ENCODE peak calls at places on chromosomes 4 and X, in four cellular contexts. One of them, this sample, is unnamed.

GRCh38 chr4:4302001-4302400 is 11.9 kb downstream of the ZBTB49 start:
- DNase-seq in K562: no peak
- DNase-seq in GM12878: no peak
- DNase-seq in WTC11: no peak
- DNase-seq in this sample: no peak

GRCh38 chrX:103918050-103918449 is 44.4 kb upstream of the TMSB15B start:
- DNase-seq in K562: peak; percentile 37
- DNase-seq in GM12878: no peak
- DNase-seq in WTC11: peak; percentile 70
- DNase-seq in this sample: peak; percentile 70

GRCh38 chr4:169070895-169071218 is 60.8 kb upstream of the CBR4 start:
- DNase-seq in WTC11: no peak
- DNase-seq in K562: no peak
- DNase-seq in GM12878: no peak
- DNase-seq in this sample: no peak

GRCh38 chrX:80841259-80841658 is 31.6 kb upstream of the BRWD3 start:
- DNase-seq in WTC11: no peak
- DNase-seq in K562: no peak
- DNase-seq in GM12878: no peak
- DNase-seq in this sample: no peak

GRCh38 chr4:15234101-15234500 is 193.7 kb upstream of the C1QTNF7 start:
- DNase-seq in GM12878: no peak
- DNase-seq in WTC11: no peak
- DNase-seq in K562: no peak
- DNase-seq in this sample: no peak

GRCh38 chr4:20253272-20253798 is 1.6 kb downstream of the SLIT2 start:
- DNase-seq in WTC11: no peak
- DNase-seq in GM12878: no peak
- DNase-seq in K562: no peak
- DNase-seq in this sample: no peak

GRCh38 chrX:118666521-118666920 is 60.9 kb upstream of the IL13RA1 start:
- DNase-seq in K562: no peak
- DNase-seq in GM12878: no peak
- DNase-seq in WTC11: no peak
- DNase-seq in this sample: no peak

GRCh38 chr4:186845137-186845842 is 121.6 kb upstream of the FAT1 start:
- DNase-seq in K562: peak; percentile 85
- DNase-seq in WTC11: no peak
- DNase-seq in GM12878: no peak
- DNase-seq in this sample: no peak

GRCh38 chr4:83124079-83124780 is 9.7 kb upstream of the PLAC8 start:
- DNase-seq in WTC11: no peak
- DNase-seq in GM12878: no peak
- DNase-seq in K562: no peak
- DNase-seq in this sample: no peak

GRCh38 chr4:188903995-188904394 is 764.8 kb downstream of the TRIML1 start:
- DNase-seq in K562: no peak
- DNase-seq in WTC11: no peak
- DNase-seq in GM12878: no peak
- DNase-seq in this sample: no peak

GRCh38 chrX:22060952-22061351 is 28.8 kb downstream of the PHEX start:
- DNase-seq in K562: no peak
- DNase-seq in GM12878: no peak
- DNase-seq in WTC11: no peak
- DNase-seq in this sample: no peak

GRCh38 chr4:159547645-159548308 is 444.9 kb downstream of the RAPGEF2 start:
- DNase-seq in WTC11: no peak
- DNase-seq in K562: no peak
- DNase-seq in GM12878: no peak
- DNase-seq in this sample: peak; percentile 37

GRCh38 chrX:101040197-101040596 is 11.7 kb downstream of the TRMT2B start:
- DNase-seq in K562: no peak
- DNase-seq in WTC11: no peak
- DNase-seq in GM12878: no peak
- DNase-seq in this sample: no peak

GRCh38 chr4:189202182-189202868 is 738.3 kb upstream of the FRG1 start:
- DNase-seq in GM12878: no peak
- DNase-seq in K562: peak; percentile 25
- DNase-seq in WTC11: peak; percentile 52
- DNase-seq in this sample: peak; percentile 45

GRCh38 chr4:90081432-90082195 is 45.6 kb upstream of the CCSER1 start:
- DNase-seq in K562: no peak
- DNase-seq in WTC11: no peak
- DNase-seq in GM12878: no peak
- DNase-seq in this sample: no peak

GRCh38 chr4:118842055-118842454 is 6.1 kb upstream of the SEC24D start:
- DNase-seq in K562: no peak
- DNase-seq in GM12878: no peak
- DNase-seq in WTC11: no peak
- DNase-seq in this sample: no peak

GRCh38 chr4:80184791-80185756 is 12.2 kb upstream of the PRDM8 start:
- DNase-seq in K562: no peak
- DNase-seq in WTC11: peak; percentile 43
- DNase-seq in GM12878: no peak
- DNase-seq in this sample: no peak

GRCh38 chr4:139675651-139676050 is 10.0 kb downstream of the MGST2 start:
- DNase-seq in K562: no peak
- DNase-seq in GM12878: no peak
- DNase-seq in WTC11: no peak
- DNase-seq in this sample: no peak

GRCh38 chrX:57286507-57287251 is at the start of gene FAAH2:
- DNase-seq in K562: peak; percentile 7
- DNase-seq in GM12878: peak; percentile 23
- DNase-seq in WTC11: peak; percentile 44
- DNase-seq in this sample: no peak

GRCh38 chrX:24298191-24298590 is 15.7 kb downstream of the SUPT20HL2 start:
- DNase-seq in GM12878: no peak
- DNase-seq in K562: no peak
- DNase-seq in WTC11: no peak
- DNase-seq in this sample: peak; percentile 21

GRCh38 chrX:150329282-150329681 is 33.8 kb upstream of the MAMLD1 start:
- DNase-seq in K562: no peak
- DNase-seq in WTC11: no peak
- DNase-seq in GM12878: no peak
- DNase-seq in this sample: no peak

GRCh38 chrX:22056235-22056634 is 24.1 kb downstream of the PHEX start:
- DNase-seq in WTC11: no peak
- DNase-seq in K562: no peak
- DNase-seq in GM12878: no peak
- DNase-seq in this sample: no peak

GRCh38 chr4:17562157-17562556 is 14.8 kb upstream of the LAP3 start:
- DNase-seq in GM12878: no peak
- DNase-seq in WTC11: no peak
- DNase-seq in K562: peak; percentile 18
- DNase-seq in this sample: peak; percentile 21

GRCh38 chrX:153511784-153512500 is 5.5 kb upstream of the ATP2B3 start:
- DNase-seq in WTC11: no peak
- DNase-seq in K562: no peak
- DNase-seq in GM12878: no peak
- DNase-seq in this sample: no peak

GRCh38 chrX:16487620-16488380 is 162.2 kb upstream of the S100G start:
- DNase-seq in WTC11: no peak
- DNase-seq in K562: no peak
- DNase-seq in GM12878: no peak
- DNase-seq in this sample: no peak

GRCh38 chr4:4564522-4564921 is 22.7 kb upstream of the STX18 start:
- DNase-seq in GM12878: no peak
- DNase-seq in K562: no peak
- DNase-seq in WTC11: no peak
- DNase-seq in this sample: no peak

GRCh38 chrX:22323541-22323940 is 50.8 kb downstream of the CBLL2 start:
- DNase-seq in GM12878: no peak
- DNase-seq in WTC11: no peak
- DNase-seq in K562: no peak
- DNase-seq in this sample: no peak

GRCh38 chrX:110795645-110796510 is at the start of gene CHRDL1:
- DNase-seq in K562: no peak
- DNase-seq in GM12878: no peak
- DNase-seq in WTC11: peak; percentile 35
- DNase-seq in this sample: peak; percentile 75

GRCh38 chrX:52217494-52218160 is 32.9 kb downstream of the MAGED4 start:
- DNase-seq in GM12878: no peak
- DNase-seq in WTC11: peak; percentile 51
- DNase-seq in K562: no peak
- DNase-seq in this sample: no peak

GRCh38 chr4:1045595-1046201 is 34.3 kb downstream of the FGFRL1 start:
- DNase-seq in WTC11: no peak
- DNase-seq in GM12878: no peak
- DNase-seq in K562: no peak
- DNase-seq in this sample: no peak

GRCh38 chr4:178632415-178632814 is 1190.2 kb upstream of the AGA start:
- DNase-seq in K562: no peak
- DNase-seq in WTC11: no peak
- DNase-seq in GM12878: peak; percentile 5
- DNase-seq in this sample: peak; percentile 34

GRCh38 chr4:27094785-27095184 is 234.1 kb downstream of the STIM2 start:
- DNase-seq in GM12878: no peak
- DNase-seq in K562: no peak
- DNase-seq in WTC11: no peak
- DNase-seq in this sample: no peak

GRCh38 chr4:5036239-5036638 is 15.0 kb upstream of the STK32B start:
- DNase-seq in WTC11: no peak
- DNase-seq in GM12878: no peak
- DNase-seq in K562: peak; percentile 69
- DNase-seq in this sample: no peak

GRCh38 chrX:116284383-116284782 is 113.8 kb downstream of the AGTR2 start:
- DNase-seq in K562: no peak
- DNase-seq in WTC11: no peak
- DNase-seq in GM12878: no peak
- DNase-seq in this sample: no peak
- TF ChIP-seq USF1 in K562: no peak
- TF ChIP-seq USF1 in WTC11: no peak
- TF ChIP-seq USF1 in GM12878: no peak
- TF ChIP-seq USF1 in this sample: no peak

GRCh38 chr4:144591401-144591800 is 54.6 kb upstream of the HHIP start:
- DNase-seq in K562: no peak
- DNase-seq in WTC11: no peak
- DNase-seq in GM12878: no peak
- DNase-seq in this sample: no peak
- TF ChIP-seq USF1 in K562: no peak
- TF ChIP-seq USF1 in WTC11: no peak
- TF ChIP-seq USF1 in GM12878: no peak
- TF ChIP-seq USF1 in this sample: no peak

GRCh38 chr4:113031212-113031611 is 18.2 kb upstream of the ANK2 start:
- DNase-seq in WTC11: no peak
- DNase-seq in K562: no peak
- DNase-seq in GM12878: no peak
- DNase-seq in this sample: no peak

GRCh38 chr4:113028074-113028473 is 21.4 kb upstream of the ANK2 start:
- DNase-seq in WTC11: no peak
- DNase-seq in K562: no peak
- DNase-seq in GM12878: no peak
- DNase-seq in this sample: no peak

GRCh38 chr4:113024373-113024772 is 25.1 kb upstream of the ANK2 start:
- DNase-seq in K562: no peak
- DNase-seq in GM12878: no peak
- DNase-seq in WTC11: no peak
- DNase-seq in this sample: no peak

GRCh38 chr4:113020966-113021365 is 28.5 kb upstream of the ANK2 start:
- DNase-seq in GM12878: no peak
- DNase-seq in WTC11: no peak
- DNase-seq in K562: no peak
- DNase-seq in this sample: no peak

DNA sequence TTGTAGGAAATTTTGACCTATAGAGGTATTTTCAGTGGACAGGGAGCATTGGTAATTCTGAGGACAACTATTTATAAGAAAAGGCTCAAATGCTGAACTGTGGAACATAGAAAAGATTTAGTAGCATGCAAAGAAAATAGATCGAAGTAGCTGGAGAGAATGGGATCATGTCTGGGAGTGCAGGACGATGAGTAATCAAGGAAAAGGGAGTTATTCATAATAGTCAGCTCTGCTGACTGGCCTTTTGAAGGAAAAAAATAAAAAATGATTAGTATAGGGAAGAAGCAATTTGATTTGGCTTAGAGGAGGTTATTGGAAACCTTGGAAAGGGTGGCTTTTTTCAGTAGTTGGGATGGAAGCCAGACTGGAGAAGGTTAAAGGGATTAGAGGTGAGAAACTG is 22.9 kb upstream of the ANK2 start:
- DNase-seq in GM12878: no peak
- DNase-seq in WTC11: no peak
- DNase-seq in K562: no peak
- DNase-seq in this sample: no peak
- TF ChIP-seq USF1 in GM12878: no peak
- TF ChIP-seq USF1 in WTC11: no peak
- TF ChIP-seq USF1 in K562: no peak
- TF ChIP-seq USF1 in this sample: no peak

GRCh38 chr4:40623707-40624106 is 6.0 kb downstream of the RBM47 start:
- DNase-seq in GM12878: no peak
- DNase-seq in K562: no peak
- DNase-seq in WTC11: no peak
- DNase-seq in this sample: no peak

GRCh38 chr4:40622913-40623312 is 6.8 kb downstream of the RBM47 start:
- DNase-seq in WTC11: no peak
- DNase-seq in GM12878: peak; percentile 81
- DNase-seq in K562: no peak
- DNase-seq in this sample: no peak

GRCh38 chr4:40619600-40619999 is 10.1 kb downstream of the RBM47 start:
- DNase-seq in K562: no peak
- DNase-seq in GM12878: no peak
- DNase-seq in WTC11: no peak
- DNase-seq in this sample: no peak

GRCh38 chr4:40621229-40621591 is 8.5 kb downstream of the RBM47 start:
- DNase-seq in K562: no peak
- DNase-seq in WTC11: no peak
- DNase-seq in GM12878: peak; percentile 72
- DNase-seq in this sample: no peak

DNA sequence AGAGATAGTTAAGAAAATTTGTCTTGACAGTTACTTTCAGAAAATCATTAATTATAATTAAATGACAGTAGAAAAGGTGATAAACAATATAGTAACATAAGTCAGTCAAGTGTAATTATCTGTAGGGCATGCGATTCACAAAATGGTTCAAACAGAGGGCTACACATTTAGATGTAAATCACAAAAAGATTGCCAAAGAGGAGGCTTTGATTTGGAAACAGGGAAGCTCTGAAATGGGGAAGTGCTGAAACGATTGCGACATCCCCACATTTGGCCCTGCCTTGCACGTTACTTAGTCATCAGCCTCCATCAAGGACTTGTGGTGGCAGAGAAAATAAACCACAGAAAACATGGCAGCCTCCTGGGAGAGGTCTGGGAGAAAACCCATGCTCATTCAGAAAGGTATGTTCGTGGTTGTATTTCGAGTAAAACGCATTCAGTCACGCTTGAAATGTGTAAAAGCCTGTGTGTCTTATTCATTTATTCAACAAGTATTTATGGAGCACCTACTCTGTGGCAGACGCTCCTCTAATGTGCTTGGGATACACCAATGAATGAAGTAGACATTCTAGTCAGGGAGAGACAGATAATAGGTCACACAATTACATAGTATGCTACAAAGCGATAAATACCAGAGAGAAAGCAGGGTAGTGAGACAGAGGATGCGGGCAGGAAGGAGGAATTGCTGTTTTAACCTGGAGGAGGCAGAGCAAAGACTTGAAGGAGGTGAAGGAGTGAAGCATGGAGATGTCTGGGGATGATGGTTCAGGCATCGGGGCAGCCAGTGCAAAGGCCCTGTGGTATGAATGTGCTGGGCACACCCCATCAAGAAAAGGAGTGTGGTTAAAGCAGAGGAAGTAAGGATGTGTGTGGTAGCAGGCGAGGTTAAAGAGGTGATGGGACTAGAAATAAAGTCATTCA is 7.8 kb downstream of the RBM47 start:
- DNase-seq in WTC11: peak; percentile 22
- DNase-seq in K562: peak; percentile 16
- DNase-seq in GM12878: peak; percentile 93
- DNase-seq in this sample: no peak
- TF ChIP-seq USF1 in WTC11: no peak
- TF ChIP-seq USF1 in K562: no peak
- TF ChIP-seq USF1 in GM12878: no peak
- TF ChIP-seq USF1 in this sample: no peak